ENCODE peak calls at places on chromosomes 2 and 18, in nine cellular contexts. R is mammary epithelial cell, V is EL, L is astrocyte of the cerebellum, U is nephron progenitor cell, M is transverse colon, K is fibroblast of mammary gland, E is kidney tubule cell, T is mesothelial cell of epicardium. Q is an unnamed sample.

GRCh38 chr18:32021756-32022564 is 3.3 kb downstream of the RNF125 start:
- DNase-seq in V (no peak), R (no peak), E (no peak), M (no peak), L (no peak), T (no peak), U (no peak), K (no peak), Q (no peak)

GRCh38 chr2:177161741-177162440 is 50.7 kb upstream of the HNRNPA3 start:
- DNase-seq in K (peak), L (no peak), U (no peak), M (no peak), T (no peak), R (no peak), E (peak), V (peak), Q (peak)

GRCh38 chr18:49658871-49659378 is 97.1 kb downstream of the LIPG start:
- DNase-seq in R (no peak), V (no peak), T (no peak), E (peak), L (no peak), M (no peak), K (no peak), U (no peak), Q (no peak)

GRCh38 chr2:240402566-240403295 is 32.7 kb upstream of the GPC1 start:
- DNase-seq in K (no peak), U (no peak), V (no peak), E (no peak), R (no peak), M (no peak), L (no peak), T (no peak), Q (no peak)

GRCh38 chr2:234259440-234259839 is 208.9 kb downstream of the SPP2 start:
- DNase-seq in R (no peak), U (no peak), T (no peak), K (no peak), E (no peak), M (no peak), L (no peak), V (no peak), Q (no peak)

GRCh38 chr2:162591403-162592083 is 247.0 kb downstream of the KCNH7 start:
- DNase-seq in U (no peak), V (peak), R (no peak), M (no peak), E (peak), T (no peak), K (no peak), L (no peak), Q (peak)

GRCh38 chr2:215137741-215138340 is 585 bp downstream of the ABCA12 start:
- DNase-seq in R (peak), U (no peak), T (no peak), M (no peak), V (peak), L (peak), K (peak), E (peak), Q (peak)

GRCh38 chr18:63438181-63438580 is 15.9 kb upstream of the VPS4B start:
- DNase-seq in E (no peak), U (no peak), V (no peak), K (peak), R (no peak), M (no peak), T (no peak), L (no peak), Q (no peak)

GRCh38 chr18:57054891-57055290 is 92.0 kb upstream of the BOD1L2 start:
- DNase-seq in U (no peak), E (peak), T (no peak), K (no peak), L (no peak), R (no peak), M (no peak), V (peak), Q (no peak)

GRCh38 chr18:50277935-50278334 is 3.4 kb downstream of the MBD1 start:
- DNase-seq in L (no peak), U (no peak), K (peak), M (no peak), V (peak), E (peak), R (peak), T (no peak), Q (peak)

GRCh38 chr2:208294482-208295024 is 28.5 kb downstream of the PIKFYVE start:
- DNase-seq in L (no peak), M (no peak), R (no peak), T (no peak), E (no peak), U (no peak), K (no peak), V (no peak), Q (no peak)

GRCh38 chr2:36357506-36358316 is 2.1 kb downstream of the CRIM1 start:
- DNase-seq in U (peak), L (peak), E (peak), M (peak), T (no peak), V (peak), K (peak), R (peak), Q (peak)

GRCh38 chr18:80105369-80106167 is 3.5 kb upstream of the ADNP2 start:
- DNase-seq in M (no peak), V (no peak), T (no peak), E (peak), K (no peak), R (no peak), U (no peak), L (no peak), Q (no peak)

GRCh38 chr2:45728458-45728942 is 77.0 kb downstream of the PRKCE start:
- DNase-seq in E (no peak), T (no peak), U (no peak), V (no peak), M (no peak), L (no peak), R (no peak), K (no peak), Q (no peak)

GRCh38 chr2:239257511-239257937 is 143.3 kb downstream of the HDAC4 start:
- DNase-seq in R (peak), L (peak), U (no peak), K (peak), M (no peak), V (peak), E (peak), T (no peak), Q (peak)

GRCh38 chr2:239048771-239049170 is 200.9 kb downstream of the TWIST2 start:
- DNase-seq in U (no peak), L (no peak), T (no peak), R (no peak), V (no peak), E (no peak), M (no peak), K (no peak), Q (no peak)

GRCh38 chr2:240931319-240931949 is 25.3 kb downstream of the CROCC2 start:
- DNase-seq in L (no peak), V (no peak), U (no peak), E (no peak), K (no peak), M (peak), T (peak), R (no peak), Q (no peak)

GRCh38 chr2:40405440-40405839 is 46.5 kb downstream of the SLC8A1 start:
- DNase-seq in E (peak), V (peak), K (peak), T (no peak), L (peak), M (no peak), R (no peak), U (no peak), Q (no peak)

GRCh38 chr2:238594796-238595749 is 168.3 kb downstream of the ASB1 start:
- DNase-seq in R (no peak), K (no peak), L (no peak), E (no peak), T (no peak), U (no peak), V (no peak), M (no peak), Q (no peak)

GRCh38 chr2:106193491-106193976 is 567 bp downstream of the UXS1 start:
- DNase-seq in T (no peak), M (peak), L (no peak), U (peak), K (no peak), R (peak), E (no peak), V (peak), Q (no peak)

GRCh38 chr2:153408708-153409107 is 69.9 kb downstream of the RPRM start:
- DNase-seq in E (no peak), V (no peak), L (no peak), K (peak), M (no peak), R (peak), T (no peak), U (no peak), Q (peak)

GRCh38 chr18:74652392-74652988 is 54.8 kb downstream of the ZNF407 start:
- DNase-seq in K (peak), E (peak), L (peak), M (no peak), U (no peak), V (peak), R (peak), T (no peak), Q (peak)

GRCh38 chr2:70069049-70069448 is 18.2 kb upstream of the PCBP1 start:
- DNase-seq in R (peak), V (no peak), U (no peak), T (no peak), M (peak), L (no peak), K (peak), E (peak), Q (no peak)

GRCh38 chr2:118122768-118123335 is 34.6 kb downstream of the INSIG2 start:
- DNase-seq in E (peak), U (no peak), K (peak), L (no peak), M (no peak), R (peak), V (no peak), T (no peak), Q (peak)

GRCh38 chr2:157173740-157174184 is 83.7 kb upstream of the GALNT5 start:
- DNase-seq in E (peak), K (peak), V (peak), M (no peak), R (peak), U (no peak), L (peak), T (no peak), Q (peak)

GRCh38 chr2:183021613-183022012 is 16.6 kb downstream of the NCKAP1 start:
- DNase-seq in T (no peak), M (no peak), E (no peak), L (no peak), V (no peak), U (no peak), R (no peak), K (no peak), Q (no peak)

GRCh38 chr2:200593905-200594304 is 8.1 kb downstream of the AOX1 start:
- DNase-seq in V (peak), L (no peak), M (no peak), K (no peak), T (no peak), R (no peak), E (no peak), U (no peak), Q (peak)

GRCh38 chr2:235551965-235552364 is 58.1 kb downstream of the AGAP1 start:
- DNase-seq in R (peak), K (peak), M (peak), V (peak), L (peak), U (peak), T (no peak), E (peak), Q (peak)

GRCh38 chr2:181070119-181070833 is 89.9 kb downstream of the UBE2E3 start:
- DNase-seq in T (no peak), R (peak), V (peak), L (peak), K (peak), U (no peak), M (no peak), E (peak), Q (peak)

GRCh38 chr2:59882822-59883221 is 670.6 kb downstream of the BCL11A start:
- DNase-seq in M (no peak), V (no peak), T (no peak), K (no peak), L (no peak), U (no peak), E (no peak), R (peak), Q (no peak)

GRCh38 chr2:9895669-9896068 is 52.4 kb downstream of the TAF1B start:
- DNase-seq in L (no peak), R (peak), T (no peak), U (no peak), E (no peak), V (no peak), M (no peak), K (no peak), Q (no peak)

Q was measured in PC-3.